ENCODE peak calls at places on chromosomes 12 and 14, in nine cellular contexts. One of them, this sample, is unnamed.

GRCh38 chr14:101723061-101723595 is 38.4 kb upstream of the PPP2R5C start:
- DNase-seq in ovary: no peak
- DNase-seq in caudate nucleus: no peak
- DNase-seq in right cardiac atrium: no peak
- DNase-seq in testis: no peak
- DNase-seq in A549: no peak
- DNase-seq in effector memory CD4-positive, alpha-beta T cell: no peak
- DNase-seq in CD4-positive, alpha-beta T cell: no peak
- DNase-seq in endothelial cell of umbilical vein: no peak
- DNase-seq in this sample: no peak

GRCh38 chr12:121673013-121673441 is 3.6 kb upstream of the MORN3 start:
- DNase-seq in right cardiac atrium: peak; percentile 56
- DNase-seq in endothelial cell of umbilical vein: no peak
- DNase-seq in caudate nucleus: no peak
- DNase-seq in CD4-positive, alpha-beta T cell: no peak
- DNase-seq in ovary: peak; percentile 55
- DNase-seq in testis: peak; percentile 28
- DNase-seq in A549: no peak
- DNase-seq in effector memory CD4-positive, alpha-beta T cell: peak; percentile 4
- DNase-seq in this sample: no peak

GRCh38 chr12:77493311-77493710 is 337.4 kb upstream of the NAV3 start:
- DNase-seq in caudate nucleus: no peak
- DNase-seq in CD4-positive, alpha-beta T cell: no peak
- DNase-seq in effector memory CD4-positive, alpha-beta T cell: no peak
- DNase-seq in A549: no peak
- DNase-seq in endothelial cell of umbilical vein: no peak
- DNase-seq in right cardiac atrium: no peak
- DNase-seq in ovary: no peak
- DNase-seq in testis: no peak
- DNase-seq in this sample: no peak

GRCh38 chr14:21748869-21749303 is 75.3 kb upstream of the OR4E1 start:
- DNase-seq in right cardiac atrium: peak; percentile 56
- DNase-seq in endothelial cell of umbilical vein: peak; percentile 46
- DNase-seq in A549: peak; percentile 58
- DNase-seq in ovary: no peak
- DNase-seq in testis: peak; percentile 68
- DNase-seq in CD4-positive, alpha-beta T cell: peak; percentile 56
- DNase-seq in effector memory CD4-positive, alpha-beta T cell: peak; percentile 25
- DNase-seq in caudate nucleus: peak; percentile 7
- DNase-seq in this sample: no peak

GRCh38 chr12:57430117-57430930 is 519 bp downstream of the R3HDM2 start:
- DNase-seq in right cardiac atrium: peak; percentile 82
- DNase-seq in ovary: peak; percentile 77
- DNase-seq in effector memory CD4-positive, alpha-beta T cell: no peak
- DNase-seq in testis: peak; percentile 50
- DNase-seq in CD4-positive, alpha-beta T cell: peak; percentile 49
- DNase-seq in caudate nucleus: peak; percentile 71
- DNase-seq in endothelial cell of umbilical vein: peak; percentile 66
- DNase-seq in A549: no peak
- DNase-seq in this sample: peak; percentile 76

GRCh38 chr12:11892065-11892391 is 178.7 kb upstream of the BCL2L14 start:
- DNase-seq in ovary: no peak
- DNase-seq in effector memory CD4-positive, alpha-beta T cell: no peak
- DNase-seq in CD4-positive, alpha-beta T cell: no peak
- DNase-seq in testis: no peak
- DNase-seq in right cardiac atrium: no peak
- DNase-seq in caudate nucleus: no peak
- DNase-seq in A549: peak; percentile 18
- DNase-seq in endothelial cell of umbilical vein: peak; percentile 53
- DNase-seq in this sample: no peak

GRCh38 chr14:86532219-86532618 is 1002.3 kb downstream of the FLRT2 start:
- DNase-seq in testis: no peak
- DNase-seq in endothelial cell of umbilical vein: no peak
- DNase-seq in caudate nucleus: no peak
- DNase-seq in ovary: no peak
- DNase-seq in effector memory CD4-positive, alpha-beta T cell: no peak
- DNase-seq in CD4-positive, alpha-beta T cell: no peak
- DNase-seq in A549: no peak
- DNase-seq in right cardiac atrium: no peak
- DNase-seq in this sample: no peak

GRCh38 chr12:67434653-67435375 is 165.7 kb downstream of the CAND1 start:
- DNase-seq in ovary: no peak
- DNase-seq in right cardiac atrium: peak; percentile 46
- DNase-seq in endothelial cell of umbilical vein: no peak
- DNase-seq in A549: peak; percentile 66
- DNase-seq in testis: no peak
- DNase-seq in effector memory CD4-positive, alpha-beta T cell: no peak
- DNase-seq in CD4-positive, alpha-beta T cell: no peak
- DNase-seq in caudate nucleus: no peak
- DNase-seq in this sample: no peak

GRCh38 chr14:86654558-86655184 is 1124.7 kb downstream of the FLRT2 start:
- DNase-seq in ovary: no peak
- DNase-seq in caudate nucleus: no peak
- DNase-seq in endothelial cell of umbilical vein: no peak
- DNase-seq in A549: peak; percentile 51
- DNase-seq in effector memory CD4-positive, alpha-beta T cell: peak; percentile 15
- DNase-seq in testis: peak; percentile 93
- DNase-seq in CD4-positive, alpha-beta T cell: no peak
- DNase-seq in right cardiac atrium: peak; percentile 77
- DNase-seq in this sample: no peak

GRCh38 chr14:74612346-74613021 is 447 bp upstream of the LTBP2 start:
- DNase-seq in testis: peak; percentile 84
- DNase-seq in endothelial cell of umbilical vein: peak; percentile 77
- DNase-seq in CD4-positive, alpha-beta T cell: peak; percentile 84
- DNase-seq in effector memory CD4-positive, alpha-beta T cell: peak; percentile 73
- DNase-seq in ovary: peak; percentile 92
- DNase-seq in caudate nucleus: peak; percentile 42
- DNase-seq in right cardiac atrium: peak; percentile 95
- DNase-seq in A549: peak; percentile 78
- DNase-seq in this sample: peak; percentile 88

DNA sequence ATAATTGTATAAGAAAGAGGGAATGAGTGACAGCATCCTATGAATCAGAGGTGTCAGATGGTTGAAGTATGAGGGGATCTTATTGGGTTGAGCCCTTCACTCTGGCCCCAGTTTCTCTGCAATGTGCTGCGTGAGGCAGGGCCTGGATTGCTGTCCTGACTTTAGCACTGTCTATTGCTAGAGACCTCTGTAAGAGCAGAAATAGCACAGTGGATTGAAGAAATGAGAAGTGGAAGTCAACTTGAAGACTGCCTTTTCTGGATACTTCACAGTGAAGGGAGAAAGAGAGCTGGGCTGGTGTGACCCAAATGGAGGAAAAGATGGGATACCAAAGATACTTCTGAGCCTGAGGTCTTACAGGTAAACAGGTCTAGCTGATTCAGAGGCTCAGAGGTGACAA is 5.8 kb downstream of the ASCL4 start:
- DNase-seq in right cardiac atrium: no peak
- DNase-seq in endothelial cell of umbilical vein: no peak
- DNase-seq in testis: no peak
- DNase-seq in CD4-positive, alpha-beta T cell: no peak
- DNase-seq in caudate nucleus: no peak
- DNase-seq in A549: no peak
- DNase-seq in ovary: no peak
- DNase-seq in effector memory CD4-positive, alpha-beta T cell: no peak
- DNase-seq in this sample: no peak
- H3K27ac ChIP-seq in right cardiac atrium: no peak overlapping the region
- H3K27ac ChIP-seq in endothelial cell of umbilical vein: no peak overlapping the region
- H3K27ac ChIP-seq in testis: no peak overlapping the region
- H3K27ac ChIP-seq in CD4-positive, alpha-beta T cell: no peak overlapping the region
- H3K27ac ChIP-seq in caudate nucleus: no peak overlapping the region
- H3K27ac ChIP-seq in A549: no peak overlapping the region
- H3K27ac ChIP-seq in ovary: no peak overlapping the region
- H3K27ac ChIP-seq in effector memory CD4-positive, alpha-beta T cell: no peak overlapping the region
- H3K27ac ChIP-seq in this sample: no peak overlapping the region

DNA sequence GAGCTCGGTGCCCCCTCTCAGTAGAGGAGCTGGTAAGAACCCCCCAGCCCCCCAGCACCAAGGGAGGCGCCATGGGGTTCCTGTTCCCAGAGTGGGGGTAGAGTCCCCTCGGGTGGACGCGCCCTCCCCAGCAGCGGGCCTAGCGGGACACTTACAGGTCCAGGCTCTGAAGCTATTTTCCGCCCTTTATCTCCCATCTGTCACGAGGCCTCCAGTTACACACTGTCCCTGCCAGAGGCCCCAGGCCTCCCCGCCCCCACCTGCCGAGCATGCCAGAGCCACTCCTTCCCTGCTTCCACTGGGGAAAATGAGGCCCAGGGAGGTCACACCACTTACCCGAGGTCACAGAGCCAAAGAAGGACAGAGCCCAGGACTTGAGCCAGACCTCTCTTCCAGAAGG is 3.1 kb downstream of the C14orf180 start:
- DNase-seq in right cardiac atrium: peak; percentile 93
- DNase-seq in CD4-positive, alpha-beta T cell: no peak
- DNase-seq in A549: no peak
- DNase-seq in ovary: no peak
- DNase-seq in caudate nucleus: no peak
- DNase-seq in endothelial cell of umbilical vein: no peak
- DNase-seq in effector memory CD4-positive, alpha-beta T cell: no peak
- DNase-seq in testis: peak; percentile 78
- DNase-seq in this sample: peak; percentile 80
- H3K27ac ChIP-seq in right cardiac atrium: peak overlapping the region; percentile 79
- H3K27ac ChIP-seq in CD4-positive, alpha-beta T cell: no peak overlapping the region
- H3K27ac ChIP-seq in A549: no peak overlapping the region
- H3K27ac ChIP-seq in ovary: no peak overlapping the region
- H3K27ac ChIP-seq in caudate nucleus: no peak overlapping the region
- H3K27ac ChIP-seq in endothelial cell of umbilical vein: no peak overlapping the region
- H3K27ac ChIP-seq in effector memory CD4-positive, alpha-beta T cell: no peak overlapping the region
- H3K27ac ChIP-seq in testis: no peak overlapping the region
- H3K27ac ChIP-seq in this sample: no peak overlapping the region

DNA sequence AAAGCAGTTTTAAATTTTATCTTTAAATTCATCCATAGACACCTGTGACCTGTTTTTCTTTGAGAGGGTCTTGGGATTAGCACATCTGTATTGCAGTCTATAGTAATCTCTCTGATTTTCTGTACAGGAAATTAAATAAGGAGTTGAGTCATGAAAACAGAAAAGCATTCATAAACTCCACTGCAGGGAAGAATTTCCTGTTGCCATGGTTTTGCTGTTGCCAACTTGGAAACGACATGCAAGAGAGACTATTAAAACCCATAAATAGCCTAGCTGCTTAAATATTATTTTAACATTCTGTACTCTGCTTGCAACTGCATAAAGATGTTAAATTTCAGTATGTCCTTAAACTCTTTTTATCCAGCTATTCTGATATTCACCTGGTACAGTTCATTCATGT is 281.0 kb upstream of the RGS6 start:
- DNase-seq in effector memory CD4-positive, alpha-beta T cell: no peak
- DNase-seq in testis: no peak
- DNase-seq in endothelial cell of umbilical vein: peak; percentile 96
- DNase-seq in right cardiac atrium: no peak
- DNase-seq in A549: no peak
- DNase-seq in caudate nucleus: no peak
- DNase-seq in CD4-positive, alpha-beta T cell: no peak
- DNase-seq in ovary: no peak
- DNase-seq in this sample: no peak
- H3K27ac ChIP-seq in effector memory CD4-positive, alpha-beta T cell: no peak overlapping the region
- H3K27ac ChIP-seq in testis: no peak overlapping the region
- H3K27ac ChIP-seq in endothelial cell of umbilical vein: peak overlapping the region; percentile 85
- H3K27ac ChIP-seq in right cardiac atrium: no peak overlapping the region
- H3K27ac ChIP-seq in A549: no peak overlapping the region
- H3K27ac ChIP-seq in caudate nucleus: peak overlapping the region; percentile 88
- H3K27ac ChIP-seq in CD4-positive, alpha-beta T cell: no peak overlapping the region
- H3K27ac ChIP-seq in ovary: no peak overlapping the region
- H3K27ac ChIP-seq in this sample: no peak overlapping the region

DNA sequence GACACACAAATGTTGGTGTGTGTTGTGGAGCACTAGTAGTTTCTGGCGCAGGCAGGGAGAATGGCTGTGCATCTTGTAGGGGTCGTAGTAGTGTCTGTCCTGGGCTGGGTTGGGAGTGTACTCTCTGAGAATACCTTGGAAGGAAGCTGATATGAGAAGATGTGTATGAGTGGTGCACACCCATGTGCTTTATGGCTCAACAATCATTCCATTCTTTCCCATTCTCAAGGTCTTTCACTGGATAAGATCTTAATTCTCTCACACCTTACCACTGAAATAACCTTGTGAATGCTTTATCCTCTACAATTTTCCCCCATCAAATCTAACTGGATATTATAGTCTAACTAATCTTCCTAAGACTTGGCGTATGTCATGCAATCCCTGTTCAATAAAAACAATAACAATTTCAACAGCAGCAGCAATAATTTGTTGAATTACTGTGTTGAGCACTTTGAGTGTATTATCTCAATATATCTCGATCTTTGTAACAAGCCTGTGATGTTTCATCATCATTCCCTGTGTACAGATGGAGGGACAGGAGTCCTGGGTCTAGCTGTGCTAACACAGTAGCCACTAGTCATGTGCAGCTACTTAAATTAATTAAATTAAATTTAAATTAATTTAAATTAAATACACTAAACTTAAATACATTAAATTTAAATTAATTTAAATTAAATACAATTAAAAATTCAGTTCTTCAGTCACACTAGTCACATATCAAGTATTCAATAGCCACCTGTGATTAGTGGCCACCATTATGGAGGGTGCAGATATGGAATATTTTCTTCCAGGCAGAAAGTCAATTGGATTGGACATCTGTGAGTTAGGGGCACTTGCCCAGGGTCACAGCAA is 3.6 kb upstream of the SLC48A1 start:
- DNase-seq in CD4-positive, alpha-beta T cell: no peak
- DNase-seq in right cardiac atrium: peak; percentile 24
- DNase-seq in ovary: no peak
- DNase-seq in endothelial cell of umbilical vein: no peak
- DNase-seq in caudate nucleus: no peak
- DNase-seq in A549: no peak
- DNase-seq in testis: no peak
- DNase-seq in effector memory CD4-positive, alpha-beta T cell: no peak
- DNase-seq in this sample: no peak
- H3K27ac ChIP-seq in CD4-positive, alpha-beta T cell: no peak overlapping the region
- H3K27ac ChIP-seq in right cardiac atrium: no peak overlapping the region
- H3K27ac ChIP-seq in ovary: no peak overlapping the region
- H3K27ac ChIP-seq in endothelial cell of umbilical vein: no peak overlapping the region
- H3K27ac ChIP-seq in caudate nucleus: no peak overlapping the region
- H3K27ac ChIP-seq in A549: peak overlapping the region; percentile 50
- H3K27ac ChIP-seq in testis: no peak overlapping the region
- H3K27ac ChIP-seq in effector memory CD4-positive, alpha-beta T cell: no peak overlapping the region
- H3K27ac ChIP-seq in this sample: no peak overlapping the region

This sample was measured in psoas muscle.